ENCODE peak calls at places on chromosomes 2 and 18, in four cellular contexts. One of them, this sample, is unnamed.

GRCh38 chr2:18708203-18708602 is 118.8 kb upstream of the NT5C1B start:
- DNase-seq in mesendoderm: no peak
- DNase-seq in IMR-90: no peak
- DNase-seq in H1: no peak
- DNase-seq in this sample: no peak

GRCh38 chr2:140597836-140598235 is 1533.0 kb downstream of the LRP1B start:
- DNase-seq in mesendoderm: peak; percentile 55
- DNase-seq in IMR-90: no peak
- DNase-seq in H1: peak; percentile 51
- DNase-seq in this sample: peak; percentile 58

GRCh38 chr18:31206787-31207381 is 44.2 kb upstream of the DSC1 start:
- DNase-seq in mesendoderm: peak; percentile 61
- DNase-seq in IMR-90: peak; percentile 23
- DNase-seq in H1: peak; percentile 52
- DNase-seq in this sample: peak; percentile 80

GRCh38 chr2:23446916-23447315 is 61.9 kb downstream of the KLHL29 start:
- DNase-seq in mesendoderm: no peak
- DNase-seq in IMR-90: no peak
- DNase-seq in H1: no peak
- DNase-seq in this sample: no peak

GRCh38 chr18:70377857-70378701 is 89.2 kb downstream of the SOCS6 start:
- DNase-seq in mesendoderm: no peak
- DNase-seq in IMR-90: no peak
- DNase-seq in H1: no peak
- DNase-seq in this sample: no peak

GRCh38 chr2:179811042-179811441 is 50.4 kb downstream of the ZNF385B start:
- DNase-seq in mesendoderm: no peak
- DNase-seq in IMR-90: no peak
- DNase-seq in H1: no peak
- DNase-seq in this sample: no peak

GRCh38 chr2:71156531-71156930 is 26.1 kb downstream of the MPHOSPH10 start:
- DNase-seq in mesendoderm: peak; percentile 35
- DNase-seq in IMR-90: peak; percentile 23
- DNase-seq in H1: no peak
- DNase-seq in this sample: no peak

GRCh38 chr2:236360486-236360885 is 96.3 kb upstream of the ASB18 start:
- DNase-seq in mesendoderm: no peak
- DNase-seq in IMR-90: no peak
- DNase-seq in H1: no peak
- DNase-seq in this sample: peak; percentile 11

GRCh38 chr2:11187733-11188132 is 32.5 kb downstream of the SLC66A3 start:
- DNase-seq in mesendoderm: no peak
- DNase-seq in IMR-90: no peak
- DNase-seq in H1: no peak
- DNase-seq in this sample: no peak

GRCh38 chr2:167240671-167241070 is 352.4 kb downstream of the XIRP2 start:
- DNase-seq in mesendoderm: no peak
- DNase-seq in IMR-90: peak; percentile 38
- DNase-seq in H1: no peak
- DNase-seq in this sample: no peak

GRCh38 chr2:10080536-10081304 is 509 bp upstream of the CYS1 start:
- DNase-seq in mesendoderm: no peak
- DNase-seq in IMR-90: no peak
- DNase-seq in H1: no peak
- DNase-seq in this sample: no peak

GRCh38 chr2:186059096-186059495 is 320.5 kb downstream of the FSIP2 start:
- DNase-seq in mesendoderm: no peak
- DNase-seq in IMR-90: peak; percentile 27
- DNase-seq in H1: no peak
- DNase-seq in this sample: no peak

GRCh38 chr2:7880561-7880960 is 801.3 kb upstream of the ID2 start:
- DNase-seq in mesendoderm: no peak
- DNase-seq in IMR-90: no peak
- DNase-seq in H1: no peak
- DNase-seq in this sample: no peak

GRCh38 chr18:79791141-79791972 is 6.4 kb upstream of the KCNG2 start:
- DNase-seq in mesendoderm: no peak
- DNase-seq in IMR-90: peak; percentile 99
- DNase-seq in H1: no peak
- DNase-seq in this sample: no peak

GRCh38 chr2:15337996-15338666 is 223.0 kb downstream of the NBAS start:
- DNase-seq in mesendoderm: no peak
- DNase-seq in IMR-90: no peak
- DNase-seq in H1: no peak
- DNase-seq in this sample: no peak

GRCh38 chr2:177758591-177759371 is 313.8 kb downstream of the PDE11A start:
- DNase-seq in mesendoderm: peak; percentile 80
- DNase-seq in IMR-90: peak; percentile 42
- DNase-seq in H1: peak; percentile 62
- DNase-seq in this sample: peak; percentile 56

GRCh38 chr2:69549421-69549820 is 94.1 kb downstream of the AAK1 start:
- DNase-seq in mesendoderm: no peak
- DNase-seq in IMR-90: peak; percentile 64
- DNase-seq in H1: no peak
- DNase-seq in this sample: no peak

GRCh38 chr2:184677171-184677570 is 78.8 kb downstream of the ZNF804A start:
- DNase-seq in mesendoderm: no peak
- DNase-seq in IMR-90: no peak
- DNase-seq in H1: no peak
- DNase-seq in this sample: no peak

GRCh38 chr2:80238692-80239469 is 65.7 kb downstream of the LRRTM1 start:
- DNase-seq in mesendoderm: peak; percentile 54
- DNase-seq in IMR-90: peak; percentile 42
- DNase-seq in H1: peak; percentile 80
- DNase-seq in this sample: peak; percentile 43

GRCh38 chr18:48600746-48601090 is 61.9 kb downstream of the CTIF start:
- DNase-seq in mesendoderm: peak; percentile 62
- DNase-seq in IMR-90: peak; percentile 49
- DNase-seq in H1: no peak
- DNase-seq in this sample: no peak

GRCh38 chr18:63890950-63891304 is 3.4 kb downstream of the SERPINB2 start:
- DNase-seq in mesendoderm: no peak
- DNase-seq in IMR-90: peak; percentile 18
- DNase-seq in H1: no peak
- DNase-seq in this sample: no peak

GRCh38 chr2:237752761-237753165 is 45.8 kb upstream of the RBM44 start:
- DNase-seq in mesendoderm: no peak
- DNase-seq in IMR-90: no peak
- DNase-seq in H1: no peak
- DNase-seq in this sample: no peak

GRCh38 chr2:133579295-133579694 is 11.0 kb upstream of the NCKAP5 start:
- DNase-seq in mesendoderm: no peak
- DNase-seq in IMR-90: peak; percentile 80
- DNase-seq in H1: no peak
- DNase-seq in this sample: no peak

GRCh38 chr2:234110219-234110618 is 59.7 kb downstream of the SPP2 start:
- DNase-seq in mesendoderm: no peak
- DNase-seq in IMR-90: no peak
- DNase-seq in H1: no peak
- DNase-seq in this sample: no peak

GRCh38 chr2:168559187-168559586 is 103.1 kb downstream of the CERS6 start:
- DNase-seq in mesendoderm: no peak
- DNase-seq in IMR-90: no peak
- DNase-seq in H1: no peak
- DNase-seq in this sample: no peak

GRCh38 chr2:2877427-2877826 is 500.2 kb downstream of the EIPR1 start:
- DNase-seq in mesendoderm: no peak
- DNase-seq in IMR-90: no peak
- DNase-seq in H1: no peak
- DNase-seq in this sample: no peak

GRCh38 chr18:9792565-9793226 is 84.6 kb downstream of the RAB31 start:
- DNase-seq in mesendoderm: peak; percentile 71
- DNase-seq in IMR-90: no peak
- DNase-seq in H1: peak; percentile 91
- DNase-seq in this sample: peak; percentile 77

GRCh38 chr2:69693059-69693458 is 48.9 kb upstream of the ANXA4 start:
- DNase-seq in mesendoderm: no peak
- DNase-seq in IMR-90: no peak
- DNase-seq in H1: no peak
- DNase-seq in this sample: no peak

GRCh38 chr2:960064-960736 is 9.6 kb downstream of the SNTG2 start:
- DNase-seq in mesendoderm: peak; percentile 76
- DNase-seq in IMR-90: no peak
- DNase-seq in H1: no peak
- DNase-seq in this sample: no peak

GRCh38 chr2:59936031-59936430 is 617.4 kb downstream of the BCL11A start:
- DNase-seq in mesendoderm: no peak
- DNase-seq in IMR-90: no peak
- DNase-seq in H1: no peak
- DNase-seq in this sample: no peak

GRCh38 chr2:236682651-236683422 is 113.2 kb downstream of the ACKR3 start:
- DNase-seq in mesendoderm: no peak
- DNase-seq in IMR-90: no peak
- DNase-seq in H1: no peak
- DNase-seq in this sample: no peak

GRCh38 chr18:10168477-10168876 is 254.7 kb downstream of the VAPA start:
- DNase-seq in mesendoderm: no peak
- DNase-seq in IMR-90: no peak
- DNase-seq in H1: no peak
- DNase-seq in this sample: no peak

GRCh38 chr2:10873171-10873570 is 38.6 kb upstream of the KCNF1 start:
- DNase-seq in mesendoderm: no peak
- DNase-seq in IMR-90: no peak
- DNase-seq in H1: no peak
- DNase-seq in this sample: no peak

GRCh38 chr18:11998182-11998581 is 16.9 kb downstream of the IMPA2 start:
- DNase-seq in mesendoderm: no peak
- DNase-seq in IMR-90: no peak
- DNase-seq in H1: no peak
- DNase-seq in this sample: no peak

GRCh38 chr18:29501952-29502351 is 1325.0 kb upstream of the CDH2 start:
- DNase-seq in mesendoderm: no peak
- DNase-seq in IMR-90: peak; percentile 87
- DNase-seq in H1: no peak
- DNase-seq in this sample: no peak

GRCh38 chr2:96414161-96414713 is 78.7 kb downstream of the NCAPH start:
- DNase-seq in mesendoderm: no peak
- DNase-seq in IMR-90: no peak
- DNase-seq in H1: no peak
- DNase-seq in this sample: no peak

GRCh38 chr2:236758406-236758805 is 188.8 kb downstream of the ACKR3 start:
- DNase-seq in mesendoderm: no peak
- DNase-seq in IMR-90: no peak
- DNase-seq in H1: no peak
- DNase-seq in this sample: no peak

GRCh38 chr18:47801817-47802216 is 128.6 kb downstream of the SMAD2 start:
- DNase-seq in mesendoderm: no peak
- DNase-seq in IMR-90: no peak
- DNase-seq in H1: no peak
- DNase-seq in this sample: no peak

DNA sequence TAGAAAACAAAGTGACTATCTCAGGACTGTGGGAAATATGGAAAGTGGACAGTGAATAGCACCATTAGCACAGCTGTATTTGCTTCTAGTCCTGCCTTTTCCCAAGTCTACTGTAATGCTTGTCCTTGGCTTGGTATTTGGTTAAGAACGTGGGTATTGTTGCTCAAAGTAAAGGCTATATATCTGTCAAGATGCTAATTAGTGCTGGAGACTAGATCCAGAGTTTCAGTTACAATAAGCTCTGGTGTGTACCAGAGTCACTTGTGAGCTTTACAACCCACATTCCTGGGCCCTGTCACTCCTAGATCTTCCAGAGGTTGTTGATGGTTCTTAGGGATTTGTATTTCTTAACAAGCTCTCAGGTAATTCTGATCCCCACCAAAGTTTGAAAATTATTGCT is 313.6 kb downstream of the SLC8A1 start:
- DNase-seq in mesendoderm: no peak
- DNase-seq in IMR-90: no peak
- DNase-seq in H1: no peak
- DNase-seq in this sample: no peak
- H3K56ac ChIP-seq in mesendoderm: no peak overlapping the region
- H3K56ac ChIP-seq in IMR-90: no peak overlapping the region
- H3K56ac ChIP-seq in H1: no peak overlapping the region
- H3K56ac ChIP-seq in this sample: no peak overlapping the region

DNA sequence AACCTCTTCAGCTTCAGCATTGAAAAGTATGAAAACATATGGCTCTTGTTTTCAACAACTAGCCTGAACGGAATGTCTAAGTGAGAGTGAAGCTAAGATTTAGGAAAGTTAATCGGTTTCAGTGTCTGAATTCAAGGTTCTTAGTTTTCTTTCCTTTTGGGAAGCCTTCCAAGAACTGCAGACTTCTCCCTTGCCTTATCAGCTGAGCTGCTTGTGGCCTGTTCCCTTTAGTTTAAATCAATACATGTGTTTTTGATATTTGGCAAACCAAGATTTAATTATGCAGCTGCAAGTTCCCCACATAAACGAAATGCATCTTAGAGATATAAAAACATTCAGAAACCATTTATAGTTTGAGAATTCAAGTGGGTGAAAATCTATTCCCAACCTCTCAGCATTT is 274.3 kb upstream of the NRP2 start:
- DNase-seq in mesendoderm: no peak
- DNase-seq in IMR-90: peak; percentile 87
- DNase-seq in H1: no peak
- DNase-seq in this sample: no peak
- H3K9ac ChIP-seq in mesendoderm: no peak overlapping the region
- H3K9ac ChIP-seq in IMR-90: peak overlapping the region; percentile 32
- H3K9ac ChIP-seq in H1: no peak overlapping the region
- H3K9ac ChIP-seq in this sample: no peak overlapping the region

DNA sequence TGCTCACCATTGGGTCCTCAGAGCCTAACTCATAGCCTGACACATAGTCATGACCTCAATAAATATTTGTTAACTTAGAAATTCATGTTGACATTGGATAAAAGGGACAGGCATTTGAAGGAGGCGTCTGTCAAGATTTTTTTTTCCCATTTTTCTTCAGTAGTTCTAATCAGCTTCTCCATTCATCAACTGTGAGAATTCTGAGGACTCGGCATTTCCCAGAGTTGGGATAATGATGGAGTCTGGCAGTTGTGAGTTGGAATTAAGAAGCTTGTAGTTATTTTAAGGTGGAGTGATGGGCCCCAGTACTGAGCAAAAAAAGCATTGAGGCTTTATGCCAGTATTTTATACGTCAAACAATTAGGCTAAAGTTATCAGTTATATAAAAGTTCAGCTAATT is 4.6 kb downstream of the SPATS2L start:
- DNase-seq in mesendoderm: no peak
- DNase-seq in IMR-90: no peak
- DNase-seq in H1: no peak
- DNase-seq in this sample: no peak
- H3K56ac ChIP-seq in mesendoderm: no peak overlapping the region
- H3K56ac ChIP-seq in IMR-90: peak overlapping the region; percentile 19
- H3K56ac ChIP-seq in H1: no peak overlapping the region
- H3K56ac ChIP-seq in this sample: no peak overlapping the region

GRCh38 chr2:201152517-201152916 is 30.4 kb upstream of the CASP10 start:
- DNase-seq in mesendoderm: no peak
- DNase-seq in IMR-90: no peak
- DNase-seq in H1: no peak
- DNase-seq in this sample: no peak
- H3K9ac ChIP-seq in mesendoderm: no peak overlapping the region
- H3K9ac ChIP-seq in IMR-90: no peak overlapping the region
- H3K9ac ChIP-seq in H1: no peak overlapping the region
- H3K9ac ChIP-seq in this sample: no peak overlapping the region

GRCh38 chr2:83394134-83394965 is 1064.7 kb downstream of the SUCLG1 start:
- DNase-seq in mesendoderm: no peak
- DNase-seq in IMR-90: no peak
- DNase-seq in H1: no peak
- DNase-seq in this sample: no peak
- H3K56ac ChIP-seq in mesendoderm: no peak overlapping the region
- H3K56ac ChIP-seq in IMR-90: no peak overlapping the region
- H3K56ac ChIP-seq in H1: no peak overlapping the region
- H3K56ac ChIP-seq in this sample: no peak overlapping the region

GRCh38 chr2:222709191-222709891 is 37.9 kb downstream of the MOGAT1 start:
- DNase-seq in mesendoderm: peak; percentile 91
- DNase-seq in IMR-90: peak; percentile 99
- DNase-seq in H1: peak; percentile 51
- DNase-seq in this sample: peak; percentile 75
- H3K9ac ChIP-seq in mesendoderm: no peak overlapping the region
- H3K9ac ChIP-seq in IMR-90: peak overlapping the region; percentile 32
- H3K9ac ChIP-seq in H1: no peak overlapping the region
- H3K9ac ChIP-seq in this sample: no peak overlapping the region